ENCODE peak calls at places on chromosomes 3 and 15, in nine cellular contexts. One of them, this sample, is unnamed.
A peak's percentile ranks its signal among the peaks of the same experiment; 100 is the strongest.

GRCh38 chr15:92947071-92947730 is 47.1 kb downstream of the CHD2 start:
- DNase-seq in tibial nerve: no peak
- DNase-seq in CD8-positive, alpha-beta memory T cell: no peak
- DNase-seq in fibroblast of the aortic adventitia: no peak
- DNase-seq in AG09309: no peak
- DNase-seq in heart left ventricle: no peak
- DNase-seq in left ventricle myocardium inferior: no peak
- DNase-seq in bronchial epithelial cell: no peak
- DNase-seq in upper lobe of left lung: no peak
- DNase-seq in this sample: peak; percentile 18

GRCh38 chr3:128482857-128483656 is 9.9 kb downstream of the GATA2 start:
- DNase-seq in AG09309: peak; percentile 43
- DNase-seq in tibial nerve: no peak
- DNase-seq in heart left ventricle: peak; percentile 61
- DNase-seq in fibroblast of the aortic adventitia: peak; percentile 60
- DNase-seq in bronchial epithelial cell: peak; percentile 25
- DNase-seq in CD8-positive, alpha-beta memory T cell: no peak
- DNase-seq in upper lobe of left lung: no peak
- DNase-seq in left ventricle myocardium inferior: no peak
- DNase-seq in this sample: no peak

GRCh38 chr15:55288006-55288717 is 1.5 kb downstream of the RAB27A start:
- DNase-seq in fibroblast of the aortic adventitia: no peak
- DNase-seq in CD8-positive, alpha-beta memory T cell: no peak
- DNase-seq in heart left ventricle: no peak
- DNase-seq in upper lobe of left lung: peak; percentile 57
- DNase-seq in tibial nerve: no peak
- DNase-seq in AG09309: no peak
- DNase-seq in bronchial epithelial cell: no peak
- DNase-seq in left ventricle myocardium inferior: no peak
- DNase-seq in this sample: no peak

GRCh38 chr15:53446376-53446775 is 313.1 kb downstream of the WDR72 start:
- DNase-seq in left ventricle myocardium inferior: no peak
- DNase-seq in tibial nerve: no peak
- DNase-seq in heart left ventricle: no peak
- DNase-seq in AG09309: no peak
- DNase-seq in upper lobe of left lung: no peak
- DNase-seq in bronchial epithelial cell: no peak
- DNase-seq in fibroblast of the aortic adventitia: no peak
- DNase-seq in CD8-positive, alpha-beta memory T cell: no peak
- DNase-seq in this sample: no peak

GRCh38 chr3:178504128-178504527 is 32.1 kb upstream of the KCNMB2 start:
- DNase-seq in upper lobe of left lung: no peak
- DNase-seq in AG09309: no peak
- DNase-seq in bronchial epithelial cell: no peak
- DNase-seq in fibroblast of the aortic adventitia: no peak
- DNase-seq in left ventricle myocardium inferior: no peak
- DNase-seq in tibial nerve: no peak
- DNase-seq in CD8-positive, alpha-beta memory T cell: no peak
- DNase-seq in heart left ventricle: no peak
- DNase-seq in this sample: no peak

GRCh38 chr3:57164606-57165573 is at the start of gene IL17RD:
- DNase-seq in fibroblast of the aortic adventitia: peak; percentile 75
- DNase-seq in upper lobe of left lung: peak; percentile 76
- DNase-seq in left ventricle myocardium inferior: peak; percentile 87
- DNase-seq in heart left ventricle: peak; percentile 86
- DNase-seq in CD8-positive, alpha-beta memory T cell: peak; percentile 32
- DNase-seq in bronchial epithelial cell: peak; percentile 51
- DNase-seq in tibial nerve: peak; percentile 66
- DNase-seq in AG09309: no peak
- DNase-seq in this sample: no peak

GRCh38 chr3:5339967-5340535 is 152.5 kb downstream of the EDEM1 start:
- DNase-seq in CD8-positive, alpha-beta memory T cell: no peak
- DNase-seq in bronchial epithelial cell: no peak
- DNase-seq in AG09309: no peak
- DNase-seq in upper lobe of left lung: no peak
- DNase-seq in tibial nerve: no peak
- DNase-seq in heart left ventricle: no peak
- DNase-seq in fibroblast of the aortic adventitia: no peak
- DNase-seq in left ventricle myocardium inferior: no peak
- DNase-seq in this sample: no peak

GRCh38 chr15:64013179-64014043 is 32.9 kb downstream of the DAPK2 start:
- DNase-seq in left ventricle myocardium inferior: no peak
- DNase-seq in upper lobe of left lung: peak; percentile 54
- DNase-seq in fibroblast of the aortic adventitia: peak; percentile 37
- DNase-seq in tibial nerve: no peak
- DNase-seq in heart left ventricle: no peak
- DNase-seq in CD8-positive, alpha-beta memory T cell: no peak
- DNase-seq in AG09309: no peak
- DNase-seq in bronchial epithelial cell: peak; percentile 83
- DNase-seq in this sample: no peak

GRCh38 chr3:139491966-139492365 is 15.7 kb upstream of the RBP2 start:
- DNase-seq in tibial nerve: no peak
- DNase-seq in AG09309: no peak
- DNase-seq in bronchial epithelial cell: no peak
- DNase-seq in left ventricle myocardium inferior: no peak
- DNase-seq in CD8-positive, alpha-beta memory T cell: no peak
- DNase-seq in upper lobe of left lung: no peak
- DNase-seq in fibroblast of the aortic adventitia: peak; percentile 2
- DNase-seq in heart left ventricle: no peak
- DNase-seq in this sample: no peak

GRCh38 chr3:183698760-183699159 is 1.2 kb downstream of the YEATS2 start:
- DNase-seq in fibroblast of the aortic adventitia: peak; percentile 49
- DNase-seq in heart left ventricle: peak; percentile 27
- DNase-seq in AG09309: no peak
- DNase-seq in left ventricle myocardium inferior: no peak
- DNase-seq in upper lobe of left lung: peak; percentile 49
- DNase-seq in CD8-positive, alpha-beta memory T cell: no peak
- DNase-seq in bronchial epithelial cell: peak; percentile 31
- DNase-seq in tibial nerve: peak; percentile 14
- DNase-seq in this sample: peak; percentile 70

GRCh38 chr3:53516339-53516738 is 21.9 kb downstream of the CACNA1D start:
- DNase-seq in bronchial epithelial cell: no peak
- DNase-seq in fibroblast of the aortic adventitia: no peak
- DNase-seq in tibial nerve: no peak
- DNase-seq in left ventricle myocardium inferior: no peak
- DNase-seq in AG09309: no peak
- DNase-seq in upper lobe of left lung: no peak
- DNase-seq in heart left ventricle: no peak
- DNase-seq in CD8-positive, alpha-beta memory T cell: no peak
- DNase-seq in this sample: no peak

GRCh38 chr3:19147905-19148767 is at the start of gene KCNH8:
- DNase-seq in fibroblast of the aortic adventitia: no peak
- DNase-seq in tibial nerve: no peak
- DNase-seq in left ventricle myocardium inferior: no peak
- DNase-seq in CD8-positive, alpha-beta memory T cell: no peak
- DNase-seq in bronchial epithelial cell: no peak
- DNase-seq in AG09309: no peak
- DNase-seq in upper lobe of left lung: no peak
- DNase-seq in heart left ventricle: peak; percentile 20
- DNase-seq in this sample: no peak

GRCh38 chr15:42152921-42153680 is 3.3 kb downstream of the PLA2G4F start:
- DNase-seq in AG09309: no peak
- DNase-seq in tibial nerve: no peak
- DNase-seq in fibroblast of the aortic adventitia: no peak
- DNase-seq in heart left ventricle: no peak
- DNase-seq in left ventricle myocardium inferior: no peak
- DNase-seq in CD8-positive, alpha-beta memory T cell: no peak
- DNase-seq in upper lobe of left lung: no peak
- DNase-seq in bronchial epithelial cell: no peak
- DNase-seq in this sample: no peak

GRCh38 chr3:175002732-175003143 is 143.6 kb downstream of the NAALADL2 start:
- DNase-seq in left ventricle myocardium inferior: no peak
- DNase-seq in upper lobe of left lung: no peak
- DNase-seq in AG09309: peak; percentile 99
- DNase-seq in heart left ventricle: no peak
- DNase-seq in tibial nerve: no peak
- DNase-seq in CD8-positive, alpha-beta memory T cell: no peak
- DNase-seq in fibroblast of the aortic adventitia: peak; percentile 96
- DNase-seq in bronchial epithelial cell: peak; percentile 63
- DNase-seq in this sample: no peak

GRCh38 chr3:140128217-140129137 is 193.5 kb downstream of the CLSTN2 start:
- DNase-seq in AG09309: no peak
- DNase-seq in left ventricle myocardium inferior: peak; percentile 22
- DNase-seq in upper lobe of left lung: peak; percentile 36
- DNase-seq in CD8-positive, alpha-beta memory T cell: no peak
- DNase-seq in bronchial epithelial cell: peak; percentile 7
- DNase-seq in heart left ventricle: peak; percentile 13
- DNase-seq in fibroblast of the aortic adventitia: peak; percentile 4
- DNase-seq in tibial nerve: no peak
- DNase-seq in this sample: no peak

GRCh38 chr15:87707581-87708130 is 548.9 kb downstream of the NTRK3 start:
- DNase-seq in AG09309: no peak
- DNase-seq in bronchial epithelial cell: no peak
- DNase-seq in CD8-positive, alpha-beta memory T cell: no peak
- DNase-seq in tibial nerve: no peak
- DNase-seq in left ventricle myocardium inferior: no peak
- DNase-seq in heart left ventricle: no peak
- DNase-seq in upper lobe of left lung: no peak
- DNase-seq in fibroblast of the aortic adventitia: no peak
- DNase-seq in this sample: no peak

GRCh38 chr15:85030301-85031049 is 48.8 kb downstream of the PDE8A start:
- DNase-seq in upper lobe of left lung: no peak
- DNase-seq in heart left ventricle: no peak
- DNase-seq in bronchial epithelial cell: peak; percentile 70
- DNase-seq in tibial nerve: no peak
- DNase-seq in AG09309: no peak
- DNase-seq in CD8-positive, alpha-beta memory T cell: no peak
- DNase-seq in left ventricle myocardium inferior: no peak
- DNase-seq in fibroblast of the aortic adventitia: peak; percentile 26
- DNase-seq in this sample: no peak
- H3K4me3 ChIP-seq in upper lobe of left lung: no peak overlapping the region
- H3K4me3 ChIP-seq in heart left ventricle: no peak overlapping the region
- H3K4me3 ChIP-seq in bronchial epithelial cell: no peak overlapping the region
- H3K4me3 ChIP-seq in tibial nerve: no peak overlapping the region
- H3K4me3 ChIP-seq in AG09309: no peak overlapping the region
- H3K4me3 ChIP-seq in CD8-positive, alpha-beta memory T cell: no peak overlapping the region
- H3K4me3 ChIP-seq in left ventricle myocardium inferior: no peak overlapping the region
- H3K4me3 ChIP-seq in fibroblast of the aortic adventitia: no peak overlapping the region
- H3K4me3 ChIP-seq in this sample: no peak overlapping the region

GRCh38 chr3:33947272-33948195 is 149.1 kb downstream of the PDCD6IP start:
- DNase-seq in tibial nerve: no peak
- DNase-seq in AG09309: no peak
- DNase-seq in CD8-positive, alpha-beta memory T cell: no peak
- DNase-seq in left ventricle myocardium inferior: no peak
- DNase-seq in heart left ventricle: no peak
- DNase-seq in bronchial epithelial cell: no peak
- DNase-seq in fibroblast of the aortic adventitia: no peak
- DNase-seq in upper lobe of left lung: no peak
- DNase-seq in this sample: no peak

GRCh38 chr3:33943277-33943676 is 144.8 kb downstream of the PDCD6IP start:
- DNase-seq in heart left ventricle: no peak
- DNase-seq in AG09309: no peak
- DNase-seq in upper lobe of left lung: no peak
- DNase-seq in fibroblast of the aortic adventitia: no peak
- DNase-seq in left ventricle myocardium inferior: no peak
- DNase-seq in tibial nerve: no peak
- DNase-seq in bronchial epithelial cell: no peak
- DNase-seq in CD8-positive, alpha-beta memory T cell: no peak
- DNase-seq in this sample: no peak

GRCh38 chr3:33954956-33955355 is 156.5 kb downstream of the PDCD6IP start:
- DNase-seq in tibial nerve: no peak
- DNase-seq in bronchial epithelial cell: no peak
- DNase-seq in heart left ventricle: no peak
- DNase-seq in CD8-positive, alpha-beta memory T cell: no peak
- DNase-seq in fibroblast of the aortic adventitia: peak; percentile 18
- DNase-seq in AG09309: no peak
- DNase-seq in upper lobe of left lung: no peak
- DNase-seq in left ventricle myocardium inferior: no peak
- DNase-seq in this sample: no peak

GRCh38 chr3:33949074-33949473 is 150.6 kb downstream of the PDCD6IP start:
- DNase-seq in tibial nerve: no peak
- DNase-seq in CD8-positive, alpha-beta memory T cell: no peak
- DNase-seq in left ventricle myocardium inferior: no peak
- DNase-seq in upper lobe of left lung: no peak
- DNase-seq in heart left ventricle: no peak
- DNase-seq in fibroblast of the aortic adventitia: no peak
- DNase-seq in AG09309: no peak
- DNase-seq in bronchial epithelial cell: peak; percentile 78
- DNase-seq in this sample: no peak
- H3K4me3 ChIP-seq in tibial nerve: no peak overlapping the region
- H3K4me3 ChIP-seq in CD8-positive, alpha-beta memory T cell: no peak overlapping the region
- H3K4me3 ChIP-seq in left ventricle myocardium inferior: no peak overlapping the region
- H3K4me3 ChIP-seq in upper lobe of left lung: no peak overlapping the region
- H3K4me3 ChIP-seq in heart left ventricle: no peak overlapping the region
- H3K4me3 ChIP-seq in fibroblast of the aortic adventitia: no peak overlapping the region
- H3K4me3 ChIP-seq in AG09309: no peak overlapping the region
- H3K4me3 ChIP-seq in bronchial epithelial cell: no peak overlapping the region
- H3K4me3 ChIP-seq in this sample: no peak overlapping the region

GRCh38 chr3:186209810-186210752 is 101.2 kb upstream of the ETV5 start:
- DNase-seq in fibroblast of the aortic adventitia: peak; percentile 57
- DNase-seq in CD8-positive, alpha-beta memory T cell: no peak
- DNase-seq in upper lobe of left lung: peak; percentile 34
- DNase-seq in AG09309: peak; percentile 10
- DNase-seq in tibial nerve: no peak
- DNase-seq in left ventricle myocardium inferior: peak; percentile 66
- DNase-seq in heart left ventricle: peak; percentile 70
- DNase-seq in bronchial epithelial cell: peak; percentile 71
- DNase-seq in this sample: peak; percentile 86
- H3K4me3 ChIP-seq in fibroblast of the aortic adventitia: no peak overlapping the region
- H3K4me3 ChIP-seq in CD8-positive, alpha-beta memory T cell: no peak overlapping the region
- H3K4me3 ChIP-seq in upper lobe of left lung: no peak overlapping the region
- H3K4me3 ChIP-seq in AG09309: peak overlapping the region; percentile 10
- H3K4me3 ChIP-seq in tibial nerve: no peak overlapping the region
- H3K4me3 ChIP-seq in left ventricle myocardium inferior: peak overlapping the region; percentile 24
- H3K4me3 ChIP-seq in heart left ventricle: no peak overlapping the region
- H3K4me3 ChIP-seq in bronchial epithelial cell: no peak overlapping the region
- H3K4me3 ChIP-seq in this sample: no peak overlapping the region

GRCh38 chr15:65888998-65889397 is 19.7 kb downstream of the RAB11A start:
- DNase-seq in CD8-positive, alpha-beta memory T cell: no peak
- DNase-seq in upper lobe of left lung: no peak
- DNase-seq in bronchial epithelial cell: no peak
- DNase-seq in tibial nerve: no peak
- DNase-seq in left ventricle myocardium inferior: no peak
- DNase-seq in heart left ventricle: no peak
- DNase-seq in fibroblast of the aortic adventitia: no peak
- DNase-seq in AG09309: no peak
- DNase-seq in this sample: no peak

GRCh38 chr15:65883571-65883970 is 14.3 kb downstream of the RAB11A start:
- DNase-seq in bronchial epithelial cell: no peak
- DNase-seq in CD8-positive, alpha-beta memory T cell: no peak
- DNase-seq in left ventricle myocardium inferior: no peak
- DNase-seq in heart left ventricle: no peak
- DNase-seq in AG09309: no peak
- DNase-seq in upper lobe of left lung: no peak
- DNase-seq in tibial nerve: no peak
- DNase-seq in fibroblast of the aortic adventitia: no peak
- DNase-seq in this sample: no peak

GRCh38 chr15:65885668-65886218 is 16.5 kb downstream of the RAB11A start:
- DNase-seq in CD8-positive, alpha-beta memory T cell: no peak
- DNase-seq in heart left ventricle: no peak
- DNase-seq in AG09309: no peak
- DNase-seq in tibial nerve: no peak
- DNase-seq in bronchial epithelial cell: no peak
- DNase-seq in upper lobe of left lung: no peak
- DNase-seq in left ventricle myocardium inferior: no peak
- DNase-seq in fibroblast of the aortic adventitia: no peak
- DNase-seq in this sample: no peak

GRCh38 chr15:65884511-65884910 is 15.2 kb downstream of the RAB11A start:
- DNase-seq in CD8-positive, alpha-beta memory T cell: no peak
- DNase-seq in left ventricle myocardium inferior: no peak
- DNase-seq in tibial nerve: no peak
- DNase-seq in heart left ventricle: no peak
- DNase-seq in upper lobe of left lung: no peak
- DNase-seq in fibroblast of the aortic adventitia: no peak
- DNase-seq in bronchial epithelial cell: no peak
- DNase-seq in AG09309: no peak
- DNase-seq in this sample: no peak

GRCh38 chr15:65887565-65887964 is 18.3 kb downstream of the RAB11A start:
- DNase-seq in CD8-positive, alpha-beta memory T cell: no peak
- DNase-seq in fibroblast of the aortic adventitia: no peak
- DNase-seq in tibial nerve: no peak
- DNase-seq in heart left ventricle: no peak
- DNase-seq in upper lobe of left lung: no peak
- DNase-seq in left ventricle myocardium inferior: no peak
- DNase-seq in bronchial epithelial cell: no peak
- DNase-seq in AG09309: no peak
- DNase-seq in this sample: no peak
- H3K4me3 ChIP-seq in CD8-positive, alpha-beta memory T cell: no peak overlapping the region
- H3K4me3 ChIP-seq in fibroblast of the aortic adventitia: no peak overlapping the region
- H3K4me3 ChIP-seq in tibial nerve: no peak overlapping the region
- H3K4me3 ChIP-seq in heart left ventricle: no peak overlapping the region
- H3K4me3 ChIP-seq in upper lobe of left lung: no peak overlapping the region
- H3K4me3 ChIP-seq in left ventricle myocardium inferior: no peak overlapping the region
- H3K4me3 ChIP-seq in bronchial epithelial cell: no peak overlapping the region
- H3K4me3 ChIP-seq in AG09309: no peak overlapping the region
- H3K4me3 ChIP-seq in this sample: no peak overlapping the region